ENCODE peak calls at places on chromosome 1, in nine cellular contexts. One of them, this sample, is unnamed.

GRCh38 chr1:91427741-91428140 is 23.1 kb upstream of the HFM1 start:
- DNase-seq in stimulated activated CD4-positive, alpha-beta T cell treated with anti-CD3 and anti-CD28 coated beads, Interleukin-2, amount 100 ng/mL, for 24 hours: no peak
- DNase-seq in T-helper 2 cell: no peak
- DNase-seq in H9: peak
- DNase-seq in mucosa of descending colon: no peak
- DNase-seq in esophagus squamous epithelium: no peak
- DNase-seq in adrenal gland: no peak
- DNase-seq in NAMALWA: no peak
- DNase-seq in substantia nigra: no peak
- DNase-seq in this sample: no peak

GRCh38 chr1:75588779-75589475 is 22.0 kb downstream of the SLC44A5 start:
- DNase-seq in stimulated activated CD4-positive, alpha-beta T cell treated with anti-CD3 and anti-CD28 coated beads, Interleukin-2, amount 100 ng/mL, for 24 hours: no peak
- DNase-seq in T-helper 2 cell: no peak
- DNase-seq in H9: no peak
- DNase-seq in mucosa of descending colon: no peak
- DNase-seq in esophagus squamous epithelium: no peak
- DNase-seq in adrenal gland: no peak
- DNase-seq in NAMALWA: no peak
- DNase-seq in substantia nigra: no peak
- DNase-seq in this sample: no peak

GRCh38 chr1:26493905-26494304 is 21.7 kb downstream of the HMGN2 start:
- DNase-seq in stimulated activated CD4-positive, alpha-beta T cell treated with anti-CD3 and anti-CD28 coated beads, Interleukin-2, amount 100 ng/mL, for 24 hours: no peak
- DNase-seq in T-helper 2 cell: no peak
- DNase-seq in H9: no peak
- DNase-seq in mucosa of descending colon: no peak
- DNase-seq in esophagus squamous epithelium: no peak
- DNase-seq in adrenal gland: no peak
- DNase-seq in NAMALWA: no peak
- DNase-seq in substantia nigra: no peak
- DNase-seq in this sample: no peak

GRCh38 chr1:6859415-6860343 is 74.4 kb downstream of the CAMTA1 start:
- DNase-seq in stimulated activated CD4-positive, alpha-beta T cell treated with anti-CD3 and anti-CD28 coated beads, Interleukin-2, amount 100 ng/mL, for 24 hours: no peak
- DNase-seq in T-helper 2 cell: no peak
- DNase-seq in H9: no peak
- DNase-seq in mucosa of descending colon: no peak
- DNase-seq in esophagus squamous epithelium: no peak
- DNase-seq in adrenal gland: peak
- DNase-seq in NAMALWA: no peak
- DNase-seq in substantia nigra: no peak
- DNase-seq in this sample: no peak

GRCh38 chr1:68149907-68150306 is 82.4 kb downstream of the WLS start:
- DNase-seq in stimulated activated CD4-positive, alpha-beta T cell treated with anti-CD3 and anti-CD28 coated beads, Interleukin-2, amount 100 ng/mL, for 24 hours: no peak
- DNase-seq in T-helper 2 cell: no peak
- DNase-seq in H9: no peak
- DNase-seq in mucosa of descending colon: no peak
- DNase-seq in esophagus squamous epithelium: no peak
- DNase-seq in adrenal gland: no peak
- DNase-seq in NAMALWA: no peak
- DNase-seq in substantia nigra: no peak
- DNase-seq in this sample: no peak

GRCh38 chr1:239268941-239269340 is 117.4 kb upstream of the CHRM3 start:
- DNase-seq in stimulated activated CD4-positive, alpha-beta T cell treated with anti-CD3 and anti-CD28 coated beads, Interleukin-2, amount 100 ng/mL, for 24 hours: no peak
- DNase-seq in T-helper 2 cell: no peak
- DNase-seq in H9: no peak
- DNase-seq in mucosa of descending colon: no peak
- DNase-seq in esophagus squamous epithelium: no peak
- DNase-seq in adrenal gland: no peak
- DNase-seq in NAMALWA: no peak
- DNase-seq in substantia nigra: no peak
- DNase-seq in this sample: no peak

GRCh38 chr1:214004014-214004413 is 16.2 kb downstream of the PROX1 start:
- DNase-seq in stimulated activated CD4-positive, alpha-beta T cell treated with anti-CD3 and anti-CD28 coated beads, Interleukin-2, amount 100 ng/mL, for 24 hours: no peak
- DNase-seq in T-helper 2 cell: no peak
- DNase-seq in H9: no peak
- DNase-seq in mucosa of descending colon: no peak
- DNase-seq in esophagus squamous epithelium: no peak
- DNase-seq in adrenal gland: no peak
- DNase-seq in NAMALWA: no peak
- DNase-seq in substantia nigra: no peak
- DNase-seq in this sample: no peak

GRCh38 chr1:108830119-108831008 is 26.5 kb downstream of the AKNAD1 start:
- DNase-seq in stimulated activated CD4-positive, alpha-beta T cell treated with anti-CD3 and anti-CD28 coated beads, Interleukin-2, amount 100 ng/mL, for 24 hours: no peak
- DNase-seq in T-helper 2 cell: no peak
- DNase-seq in H9: no peak
- DNase-seq in mucosa of descending colon: peak
- DNase-seq in esophagus squamous epithelium: no peak
- DNase-seq in adrenal gland: peak
- DNase-seq in NAMALWA: no peak
- DNase-seq in substantia nigra: peak
- DNase-seq in this sample: peak

GRCh38 chr1:57470028-57470427 is 46.2 kb upstream of the DAB1 start:
- DNase-seq in stimulated activated CD4-positive, alpha-beta T cell treated with anti-CD3 and anti-CD28 coated beads, Interleukin-2, amount 100 ng/mL, for 24 hours: no peak
- DNase-seq in T-helper 2 cell: no peak
- DNase-seq in H9: no peak
- DNase-seq in mucosa of descending colon: no peak
- DNase-seq in esophagus squamous epithelium: no peak
- DNase-seq in adrenal gland: no peak
- DNase-seq in NAMALWA: no peak
- DNase-seq in substantia nigra: no peak
- DNase-seq in this sample: no peak

GRCh38 chr1:109338091-109338490 is 31.3 kb upstream of the MYBPHL start:
- DNase-seq in stimulated activated CD4-positive, alpha-beta T cell treated with anti-CD3 and anti-CD28 coated beads, Interleukin-2, amount 100 ng/mL, for 24 hours: no peak
- DNase-seq in T-helper 2 cell: no peak
- DNase-seq in H9: no peak
- DNase-seq in mucosa of descending colon: no peak
- DNase-seq in esophagus squamous epithelium: no peak
- DNase-seq in adrenal gland: no peak
- DNase-seq in NAMALWA: no peak
- DNase-seq in substantia nigra: no peak
- DNase-seq in this sample: no peak

GRCh38 chr1:182029379-182030331 is 31.9 kb downstream of the ZNF648 start:
- DNase-seq in stimulated activated CD4-positive, alpha-beta T cell treated with anti-CD3 and anti-CD28 coated beads, Interleukin-2, amount 100 ng/mL, for 24 hours: peak
- DNase-seq in T-helper 2 cell: peak
- DNase-seq in H9: peak
- DNase-seq in mucosa of descending colon: peak
- DNase-seq in esophagus squamous epithelium: peak
- DNase-seq in adrenal gland: peak
- DNase-seq in NAMALWA: peak
- DNase-seq in substantia nigra: peak
- DNase-seq in this sample: peak

GRCh38 chr1:200221614-200222282 is 188.1 kb downstream of the ZNF281 start:
- DNase-seq in stimulated activated CD4-positive, alpha-beta T cell treated with anti-CD3 and anti-CD28 coated beads, Interleukin-2, amount 100 ng/mL, for 24 hours: no peak
- DNase-seq in T-helper 2 cell: no peak
- DNase-seq in H9: no peak
- DNase-seq in mucosa of descending colon: no peak
- DNase-seq in esophagus squamous epithelium: no peak
- DNase-seq in adrenal gland: no peak
- DNase-seq in NAMALWA: no peak
- DNase-seq in substantia nigra: no peak
- DNase-seq in this sample: no peak

GRCh38 chr1:93573940-93574469 is 107.6 kb downstream of the BCAR3 start:
- DNase-seq in stimulated activated CD4-positive, alpha-beta T cell treated with anti-CD3 and anti-CD28 coated beads, Interleukin-2, amount 100 ng/mL, for 24 hours: no peak
- DNase-seq in T-helper 2 cell: no peak
- DNase-seq in H9: no peak
- DNase-seq in mucosa of descending colon: no peak
- DNase-seq in esophagus squamous epithelium: no peak
- DNase-seq in adrenal gland: no peak
- DNase-seq in NAMALWA: no peak
- DNase-seq in substantia nigra: no peak
- DNase-seq in this sample: peak

GRCh38 chr1:85463666-85464496 is 1.1 kb downstream of the DDAH1 start:
- DNase-seq in stimulated activated CD4-positive, alpha-beta T cell treated with anti-CD3 and anti-CD28 coated beads, Interleukin-2, amount 100 ng/mL, for 24 hours: no peak
- DNase-seq in T-helper 2 cell: no peak
- DNase-seq in H9: no peak
- DNase-seq in mucosa of descending colon: peak
- DNase-seq in esophagus squamous epithelium: no peak
- DNase-seq in adrenal gland: no peak
- DNase-seq in NAMALWA: no peak
- DNase-seq in substantia nigra: no peak
- DNase-seq in this sample: peak

GRCh38 chr1:188023206-188023605 is 1194.5 kb downstream of the PLA2G4A start:
- DNase-seq in stimulated activated CD4-positive, alpha-beta T cell treated with anti-CD3 and anti-CD28 coated beads, Interleukin-2, amount 100 ng/mL, for 24 hours: no peak
- DNase-seq in T-helper 2 cell: no peak
- DNase-seq in H9: no peak
- DNase-seq in mucosa of descending colon: no peak
- DNase-seq in esophagus squamous epithelium: no peak
- DNase-seq in adrenal gland: no peak
- DNase-seq in NAMALWA: no peak
- DNase-seq in substantia nigra: no peak
- DNase-seq in this sample: no peak

This sample was measured in C1 segment of cervical spinal cord.